ENCODE peak calls at places on chromosomes 16 and 17, in six cellular contexts. One of them, this sample, is unnamed.

GRCh38 chr17:70053241-70054234 is 21.5 kb upstream of the KCNJ16 start:
- DNase-seq in heart left ventricle: no peak
- DNase-seq in ovary: peak; percentile 51
- DNase-seq in CD8-positive, alpha-beta T cell: no peak
- DNase-seq in SJCRH30: no peak
- DNase-seq in fibroblast of lung: peak; percentile 42
- DNase-seq in this sample: no peak

GRCh38 chr17:80761421-80761871 is 216.8 kb downstream of the RPTOR start:
- DNase-seq in CD8-positive, alpha-beta T cell: peak; percentile 31
- DNase-seq in SJCRH30: peak; percentile 51
- DNase-seq in heart left ventricle: no peak
- DNase-seq in ovary: no peak
- DNase-seq in fibroblast of lung: peak; percentile 68
- DNase-seq in this sample: no peak

GRCh38 chr17:44792276-44792675 is 33.5 kb downstream of the ADAM11 start:
- DNase-seq in fibroblast of lung: peak; percentile 44
- DNase-seq in CD8-positive, alpha-beta T cell: no peak
- DNase-seq in ovary: no peak
- DNase-seq in SJCRH30: no peak
- DNase-seq in heart left ventricle: no peak
- DNase-seq in this sample: no peak

GRCh38 chr16:1009358-1010150 is 28.0 kb downstream of the SOX8 start:
- DNase-seq in heart left ventricle: no peak
- DNase-seq in ovary: no peak
- DNase-seq in SJCRH30: no peak
- DNase-seq in CD8-positive, alpha-beta T cell: no peak
- DNase-seq in fibroblast of lung: no peak
- DNase-seq in this sample: no peak

GRCh38 chr17:40621019-40621418 is 26.6 kb downstream of the SMARCE1 start:
- DNase-seq in heart left ventricle: no peak
- DNase-seq in SJCRH30: no peak
- DNase-seq in fibroblast of lung: no peak
- DNase-seq in CD8-positive, alpha-beta T cell: no peak
- DNase-seq in ovary: no peak
- DNase-seq in this sample: no peak

GRCh38 chr16:19392352-19392751 is 25.3 kb upstream of the TMC5 start:
- DNase-seq in CD8-positive, alpha-beta T cell: no peak
- DNase-seq in fibroblast of lung: no peak
- DNase-seq in SJCRH30: no peak
- DNase-seq in heart left ventricle: no peak
- DNase-seq in ovary: no peak
- DNase-seq in this sample: no peak

GRCh38 chr17:37092041-37092440 is 143.3 kb downstream of the AATF start:
- DNase-seq in heart left ventricle: no peak
- DNase-seq in fibroblast of lung: no peak
- DNase-seq in ovary: no peak
- DNase-seq in CD8-positive, alpha-beta T cell: no peak
- DNase-seq in SJCRH30: no peak
- DNase-seq in this sample: no peak

GRCh38 chr17:56222255-56222654 is 69.0 kb downstream of the ANKFN1 start:
- DNase-seq in ovary: no peak
- DNase-seq in heart left ventricle: no peak
- DNase-seq in CD8-positive, alpha-beta T cell: no peak
- DNase-seq in fibroblast of lung: no peak
- DNase-seq in SJCRH30: no peak
- DNase-seq in this sample: no peak

GRCh38 chr17:41615454-41615853 is 2.9 kb upstream of the KRT16 start:
- DNase-seq in SJCRH30: no peak
- DNase-seq in heart left ventricle: no peak
- DNase-seq in ovary: no peak
- DNase-seq in fibroblast of lung: no peak
- DNase-seq in CD8-positive, alpha-beta T cell: no peak
- DNase-seq in this sample: no peak

GRCh38 chr16:53052519-53053501 is at the start of gene CHD9NB:
- DNase-seq in heart left ventricle: no peak
- DNase-seq in SJCRH30: peak; percentile 26
- DNase-seq in ovary: no peak
- DNase-seq in CD8-positive, alpha-beta T cell: no peak
- DNase-seq in fibroblast of lung: peak; percentile 88
- DNase-seq in this sample: no peak

GRCh38 chr16:68269793-68270192 is 5.5 kb downstream of the SLC7A6 start:
- DNase-seq in fibroblast of lung: no peak
- DNase-seq in SJCRH30: no peak
- DNase-seq in CD8-positive, alpha-beta T cell: no peak
- DNase-seq in heart left ventricle: no peak
- DNase-seq in ovary: no peak
- DNase-seq in this sample: no peak

GRCh38 chr17:62823111-62823895 is 15.2 kb upstream of the MARCHF10 start:
- DNase-seq in ovary: no peak
- DNase-seq in CD8-positive, alpha-beta T cell: no peak
- DNase-seq in SJCRH30: no peak
- DNase-seq in fibroblast of lung: no peak
- DNase-seq in heart left ventricle: no peak
- DNase-seq in this sample: no peak

GRCh38 chr17:55237268-55237667 is 27.5 kb upstream of the HLF start:
- DNase-seq in fibroblast of lung: no peak
- DNase-seq in ovary: no peak
- DNase-seq in heart left ventricle: no peak
- DNase-seq in CD8-positive, alpha-beta T cell: no peak
- DNase-seq in SJCRH30: no peak
- DNase-seq in this sample: no peak

GRCh38 chr16:23174622-23175021 is 7.9 kb upstream of the SCNN1G start:
- DNase-seq in fibroblast of lung: peak; percentile 10
- DNase-seq in heart left ventricle: no peak
- DNase-seq in SJCRH30: no peak
- DNase-seq in ovary: no peak
- DNase-seq in CD8-positive, alpha-beta T cell: no peak
- DNase-seq in this sample: no peak

GRCh38 chr16:84220851-84221250 is 19.0 kb downstream of the KCNG4 start:
- DNase-seq in fibroblast of lung: no peak
- DNase-seq in heart left ventricle: no peak
- DNase-seq in ovary: no peak
- DNase-seq in CD8-positive, alpha-beta T cell: no peak
- DNase-seq in SJCRH30: no peak
- DNase-seq in this sample: no peak

GRCh38 chr16:80509872-80510271 is 30.9 kb upstream of the DYNLRB2 start:
- DNase-seq in heart left ventricle: no peak
- DNase-seq in fibroblast of lung: no peak
- DNase-seq in CD8-positive, alpha-beta T cell: no peak
- DNase-seq in ovary: no peak
- DNase-seq in SJCRH30: no peak
- DNase-seq in this sample: no peak

GRCh38 chr17:55757659-55758058 is 6.8 kb downstream of the PCTP start:
- DNase-seq in CD8-positive, alpha-beta T cell: no peak
- DNase-seq in ovary: no peak
- DNase-seq in heart left ventricle: no peak
- DNase-seq in SJCRH30: no peak
- DNase-seq in fibroblast of lung: no peak
- DNase-seq in this sample: no peak

GRCh38 chr17:12622726-12623125 is 43.0 kb upstream of the MYOCD start:
- DNase-seq in CD8-positive, alpha-beta T cell: no peak
- DNase-seq in fibroblast of lung: peak; percentile 59
- DNase-seq in SJCRH30: no peak
- DNase-seq in heart left ventricle: no peak
- DNase-seq in ovary: peak; percentile 54
- DNase-seq in this sample: no peak

GRCh38 chr17:28384281-28385036 is 13.0 kb downstream of the SARM1 start:
- DNase-seq in ovary: no peak
- DNase-seq in CD8-positive, alpha-beta T cell: peak; percentile 45
- DNase-seq in fibroblast of lung: no peak
- DNase-seq in SJCRH30: no peak
- DNase-seq in heart left ventricle: no peak
- DNase-seq in this sample: peak; percentile 12

GRCh38 chr16:69741519-69741918 is 13.2 kb downstream of the NOB1 start:
- DNase-seq in SJCRH30: no peak
- DNase-seq in ovary: no peak
- DNase-seq in fibroblast of lung: peak; percentile 48
- DNase-seq in heart left ventricle: no peak
- DNase-seq in CD8-positive, alpha-beta T cell: no peak
- DNase-seq in this sample: no peak

GRCh38 chr16:878071-878784 is 77.7 kb upstream of the GNG13 start:
- DNase-seq in SJCRH30: no peak
- DNase-seq in heart left ventricle: peak; percentile 29
- DNase-seq in ovary: no peak
- DNase-seq in fibroblast of lung: no peak
- DNase-seq in CD8-positive, alpha-beta T cell: no peak
- DNase-seq in this sample: no peak

GRCh38 chr16:57366544-57367040 is 5.7 kb upstream of the CX3CL1 start:
- DNase-seq in fibroblast of lung: no peak
- DNase-seq in SJCRH30: no peak
- DNase-seq in heart left ventricle: no peak
- DNase-seq in CD8-positive, alpha-beta T cell: no peak
- DNase-seq in ovary: no peak
- DNase-seq in this sample: no peak

GRCh38 chr17:72590882-72591499 is 470.2 kb downstream of the SOX9 start:
- DNase-seq in heart left ventricle: no peak
- DNase-seq in fibroblast of lung: no peak
- DNase-seq in CD8-positive, alpha-beta T cell: no peak
- DNase-seq in ovary: no peak
- DNase-seq in SJCRH30: no peak
- DNase-seq in this sample: no peak

GRCh38 chr17:81064746-81065475 is 30.0 kb downstream of the BAIAP2 start:
- DNase-seq in CD8-positive, alpha-beta T cell: no peak
- DNase-seq in heart left ventricle: no peak
- DNase-seq in ovary: no peak
- DNase-seq in SJCRH30: peak; percentile 90
- DNase-seq in fibroblast of lung: no peak
- DNase-seq in this sample: no peak

GRCh38 chr17:73215414-73215813 is 22.6 kb downstream of the COG1 start:
- DNase-seq in ovary: no peak
- DNase-seq in heart left ventricle: no peak
- DNase-seq in SJCRH30: no peak
- DNase-seq in CD8-positive, alpha-beta T cell: no peak
- DNase-seq in fibroblast of lung: no peak
- DNase-seq in this sample: no peak

GRCh38 chr17:52079496-52079895 is 79.0 kb downstream of the CA10 start:
- DNase-seq in heart left ventricle: no peak
- DNase-seq in CD8-positive, alpha-beta T cell: no peak
- DNase-seq in fibroblast of lung: no peak
- DNase-seq in SJCRH30: no peak
- DNase-seq in ovary: no peak
- DNase-seq in this sample: no peak

GRCh38 chr17:41959336-41960095 is 7.1 kb upstream of the CNP start:
- DNase-seq in SJCRH30: peak; percentile 70
- DNase-seq in CD8-positive, alpha-beta T cell: no peak
- DNase-seq in ovary: peak; percentile 39
- DNase-seq in fibroblast of lung: peak; percentile 56
- DNase-seq in heart left ventricle: no peak
- DNase-seq in this sample: no peak

GRCh38 chr16:85615014-85615851 is 2.1 kb downstream of the GSE1 start:
- DNase-seq in fibroblast of lung: no peak
- DNase-seq in heart left ventricle: no peak
- DNase-seq in SJCRH30: no peak
- DNase-seq in ovary: no peak
- DNase-seq in CD8-positive, alpha-beta T cell: peak; percentile 53
- DNase-seq in this sample: no peak

GRCh38 chr16:11836653-11837244 is 14.6 kb downstream of the RSL1D1 start:
- DNase-seq in heart left ventricle: no peak
- DNase-seq in fibroblast of lung: peak; percentile 78
- DNase-seq in CD8-positive, alpha-beta T cell: no peak
- DNase-seq in SJCRH30: no peak
- DNase-seq in ovary: no peak
- DNase-seq in this sample: no peak
- H3K27ac ChIP-seq in heart left ventricle: no peak overlapping the region
- H3K27ac ChIP-seq in fibroblast of lung: peak overlapping the region; percentile 41
- H3K27ac ChIP-seq in CD8-positive, alpha-beta T cell: no peak overlapping the region
- H3K27ac ChIP-seq in SJCRH30: peak overlapping the region; percentile 69
- H3K27ac ChIP-seq in ovary: no peak overlapping the region
- H3K27ac ChIP-seq in this sample: peak overlapping the region; percentile 52

DNA sequence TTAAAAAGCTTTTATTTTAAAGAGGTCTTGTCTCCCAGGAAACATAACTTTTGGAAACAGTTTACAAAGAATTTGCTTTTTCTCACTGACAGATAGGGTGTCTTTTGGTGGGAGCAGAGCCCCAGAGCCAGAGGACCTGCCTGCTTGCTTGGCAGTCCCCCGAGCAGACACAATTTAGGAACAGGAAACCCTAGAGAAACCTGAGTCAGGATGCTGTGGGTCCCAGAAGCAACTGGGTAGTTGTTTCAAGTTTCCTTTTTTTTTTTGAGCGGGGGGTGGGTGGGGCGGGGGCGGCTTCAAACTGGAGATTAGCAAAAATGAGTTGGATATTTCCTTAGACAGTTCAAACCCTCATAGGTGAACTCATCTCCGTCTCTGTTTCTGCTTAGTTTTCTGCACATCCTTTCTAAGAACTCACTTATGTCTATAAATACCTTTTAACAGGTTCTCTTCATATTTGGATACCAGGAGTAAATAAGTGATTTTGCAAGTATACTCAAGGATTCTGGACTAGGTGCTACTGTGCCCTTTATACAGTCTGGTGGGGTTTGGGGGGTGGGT is 135.1 kb downstream of the PRKCA start:
- DNase-seq in SJCRH30: no peak
- DNase-seq in ovary: no peak
- DNase-seq in CD8-positive, alpha-beta T cell: no peak
- DNase-seq in fibroblast of lung: peak; percentile 25
- DNase-seq in heart left ventricle: no peak
- DNase-seq in this sample: no peak
- H3K4me1 ChIP-seq in SJCRH30: no peaks in the 10 kb centered on the region
- H3K4me1 ChIP-seq in ovary: peaks cover 3% of the 10 kb centered on the region
- H3K4me1 ChIP-seq in CD8-positive, alpha-beta T cell: peaks cover 41% of the 10 kb centered on the region
- H3K4me1 ChIP-seq in fibroblast of lung: peaks cover 7% of the 10 kb centered on the region
- H3K4me1 ChIP-seq in heart left ventricle: no peaks in the 10 kb centered on the region
- H3K4me1 ChIP-seq in this sample: no peaks in the 10 kb centered on the region

GRCh38 chr17:16189791-16190348 is 25.5 kb downstream of the NCOR1 start:
- DNase-seq in CD8-positive, alpha-beta T cell: no peak
- DNase-seq in heart left ventricle: no peak
- DNase-seq in SJCRH30: no peak
- DNase-seq in ovary: no peak
- DNase-seq in fibroblast of lung: no peak
- DNase-seq in this sample: no peak
- H3K36me3 ChIP-seq in CD8-positive, alpha-beta T cell: peaks cover 17% of the 10 kb centered on the region
- H3K36me3 ChIP-seq in heart left ventricle: peaks cover 90% of the 10 kb centered on the region
- H3K36me3 ChIP-seq in SJCRH30: peaks cover 81% of the 10 kb centered on the region
- H3K36me3 ChIP-seq in ovary: no peaks in the 10 kb centered on the region
- H3K36me3 ChIP-seq in fibroblast of lung: peaks cover 2% of the 10 kb centered on the region
- H3K36me3 ChIP-seq in this sample: peaks cover 14% of the 10 kb centered on the region

GRCh38 chr17:2064147-2064489 is 9.2 kb downstream of the HIC1 start:
- DNase-seq in CD8-positive, alpha-beta T cell: no peak
- DNase-seq in fibroblast of lung: no peak
- DNase-seq in heart left ventricle: no peak
- DNase-seq in SJCRH30: no peak
- DNase-seq in ovary: no peak
- DNase-seq in this sample: no peak
- H3K27ac ChIP-seq in CD8-positive, alpha-beta T cell: no peak overlapping the region
- H3K27ac ChIP-seq in fibroblast of lung: peak overlapping the region; percentile 85
- H3K27ac ChIP-seq in heart left ventricle: peak overlapping the region; percentile 96
- H3K27ac ChIP-seq in SJCRH30: no peak overlapping the region
- H3K27ac ChIP-seq in ovary: peak overlapping the region; percentile 89
- H3K27ac ChIP-seq in this sample: no peak overlapping the region

GRCh38 chr16:24999088-24999670 is 16.0 kb downstream of the ARHGAP17 start:
- DNase-seq in CD8-positive, alpha-beta T cell: no peak
- DNase-seq in fibroblast of lung: no peak
- DNase-seq in SJCRH30: no peak
- DNase-seq in ovary: no peak
- DNase-seq in heart left ventricle: no peak
- DNase-seq in this sample: no peak
- H3K4me1 ChIP-seq in CD8-positive, alpha-beta T cell: peaks cover 10% of the 10 kb centered on the region
- H3K4me1 ChIP-seq in fibroblast of lung: peaks cover 24% of the 10 kb centered on the region
- H3K4me1 ChIP-seq in SJCRH30: no peaks in the 10 kb centered on the region
- H3K4me1 ChIP-seq in ovary: peaks cover 9% of the 10 kb centered on the region
- H3K4me1 ChIP-seq in heart left ventricle: peaks cover 83% of the 10 kb centered on the region
- H3K4me1 ChIP-seq in this sample: peaks cover 13% of the 10 kb centered on the region

GRCh38 chr16:27460213-27460612 is 58.2 kb downstream of the IL21R start:
- DNase-seq in ovary: no peak
- DNase-seq in fibroblast of lung: no peak
- DNase-seq in CD8-positive, alpha-beta T cell: no peak
- DNase-seq in heart left ventricle: peak; percentile 20
- DNase-seq in SJCRH30: no peak
- DNase-seq in this sample: no peak
- H3K36me3 ChIP-seq in ovary: no peaks in the 10 kb centered on the region
- H3K36me3 ChIP-seq in fibroblast of lung: peaks cover 24% of the 10 kb centered on the region
- H3K36me3 ChIP-seq in CD8-positive, alpha-beta T cell: peaks cover 7% of the 10 kb centered on the region
- H3K36me3 ChIP-seq in heart left ventricle: peaks cover 55% of the 10 kb centered on the region
- H3K36me3 ChIP-seq in SJCRH30: peaks cover 51% of the 10 kb centered on the region
- H3K36me3 ChIP-seq in this sample: peaks cover 47% of the 10 kb centered on the region